ENCODE peak calls at places on chromosomes 5 and 9, in ten cellular contexts. I is esophagus squamous epithelium, K is adrenal gland, B is tibial nerve, H is HCT116, D is heart left ventricle, T is upper lobe of left lung, W is body of pancreas, Z is ovary, P is uterus. Y is an unnamed sample. For H3K4me1, the result is how much of the 10 kb centered on the place peaks cover.

GRCh38 chr9:78601957-78602565 is 305.1 kb downstream of the PSAT1 start:
- DNase-seq in I (no peak), K (peak), B (no peak), H (peak), D (no peak), T (no peak), W (peak), Z (no peak), P (no peak), Y (no peak)

GRCh38 chr5:515273-515836 is 8.9 kb downstream of the SLC9A3 start:
- DNase-seq in I (no peak), K (no peak), B (no peak), H (no peak), D (no peak), T (no peak), W (no peak), Z (no peak), P (no peak), Y (no peak)

GRCh38 chr9:101026824-101027223 is 1.7 kb upstream of the PLPPR1 start:
- DNase-seq in I (no peak), K (no peak), B (no peak), H (no peak), D (no peak), T (no peak), W (peak), Z (no peak), P (no peak), Y (no peak)

GRCh38 chr9:109953813-109954489 is 174.0 kb downstream of the PALM2AKAP2 start:
- DNase-seq in I (no peak), K (no peak), B (no peak), H (no peak), D (no peak), T (no peak), W (no peak), Z (no peak), P (no peak), Y (no peak)

GRCh38 chr9:27204578-27204977 is 92.4 kb downstream of the EQTN start:
- DNase-seq in I (no peak), K (no peak), B (no peak), H (no peak), D (no peak), T (no peak), W (no peak), Z (no peak), P (no peak), Y (no peak)

GRCh38 chr5:84382363-84383295 is 2.1 kb downstream of the EDIL3 start:
- DNase-seq in I (no peak), K (peak), B (no peak), H (no peak), D (peak), T (peak), W (peak), Z (peak), P (peak), Y (no peak)

GRCh38 chr5:135869151-135869737 is 26.4 kb downstream of the IL9 start:
- DNase-seq in I (no peak), K (no peak), B (no peak), H (no peak), D (no peak), T (no peak), W (no peak), Z (no peak), P (no peak), Y (no peak)

GRCh38 chr5:1874820-1875219 is 7.9 kb downstream of the IRX4 start:
- DNase-seq in I (no peak), K (no peak), B (no peak), H (no peak), D (no peak), T (peak), W (no peak), Z (no peak), P (no peak), Y (no peak)

GRCh38 chr5:10618311-10618710 is 54.4 kb downstream of the ANKRD33B start:
- DNase-seq in I (no peak), K (no peak), B (no peak), H (no peak), D (no peak), T (peak), W (no peak), Z (no peak), P (no peak), Y (no peak)

GRCh38 chr9:115972802-115973201 is 180.8 kb upstream of the PAPPA start:
- DNase-seq in I (no peak), K (no peak), B (no peak), H (no peak), D (no peak), T (no peak), W (no peak), Z (no peak), P (no peak), Y (no peak)

GRCh38 chr5:96243203-96243602 is 189.8 kb downstream of the PCSK1 start:
- DNase-seq in I (no peak), K (no peak), B (no peak), H (no peak), D (no peak), T (no peak), W (no peak), Z (no peak), P (no peak), Y (no peak)

GRCh38 chr5:43156388-43156787 is 35.6 kb upstream of the NIM1K start:
- DNase-seq in I (no peak), K (no peak), B (no peak), H (no peak), D (no peak), T (no peak), W (no peak), Z (no peak), P (no peak), Y (no peak)

GRCh38 chr5:2502970-2503594 is 248.4 kb downstream of the IRX2 start:
- DNase-seq in I (no peak), K (no peak), B (no peak), H (no peak), D (no peak), T (no peak), W (no peak), Z (no peak), P (no peak), Y (no peak)

GRCh38 chr9:15400281-15400941 is 22.3 kb upstream of the SNAPC3 start:
- DNase-seq in I (no peak), K (no peak), B (no peak), H (no peak), D (no peak), T (no peak), W (no peak), Z (no peak), P (no peak), Y (no peak)

GRCh38 chr5:74622122-74622521 is 18.4 kb downstream of the ENC1 start:
- DNase-seq in I (no peak), K (no peak), B (no peak), H (no peak), D (no peak), T (no peak), W (no peak), Z (no peak), P (no peak), Y (no peak)

GRCh38 chr9:15430920-15431844 is 8.5 kb downstream of the SNAPC3 start:
- DNase-seq in I (no peak), K (peak), B (no peak), H (no peak), D (no peak), T (no peak), W (peak), Z (no peak), P (no peak), Y (no peak)

GRCh38 chr5:72194846-72195245 is 87.6 kb downstream of the MAP1B start:
- DNase-seq in I (no peak), K (no peak), B (no peak), H (no peak), D (no peak), T (no peak), W (no peak), Z (no peak), P (no peak), Y (no peak)

GRCh38 chr5:11075010-11075860 is 314.2 kb upstream of the DAP start:
- DNase-seq in I (no peak), K (no peak), B (no peak), H (no peak), D (no peak), T (peak), W (no peak), Z (no peak), P (no peak), Y (no peak)

GRCh38 chr9:128905964-128906363 is 14.8 kb upstream of the PHYHD1 start:
- DNase-seq in I (no peak), K (no peak), B (no peak), H (no peak), D (no peak), T (no peak), W (no peak), Z (no peak), P (no peak), Y (no peak)

GRCh38 chr9:135255033-135255842 is 167.8 kb downstream of the OLFM1 start:
- DNase-seq in I (no peak), K (no peak), B (no peak), H (no peak), D (no peak), T (no peak), W (no peak), Z (no peak), P (no peak), Y (no peak)

GRCh38 chr9:76269789-76270188 is 124.4 kb downstream of the RFK start:
- DNase-seq in I (no peak), K (no peak), B (no peak), H (no peak), D (no peak), T (no peak), W (no peak), Z (no peak), P (no peak), Y (no peak)

GRCh38 chr5:60578295-60578694 is 121.7 kb downstream of the DEPDC1B start:
- DNase-seq in I (no peak), K (no peak), B (no peak), H (no peak), D (no peak), T (no peak), W (no peak), Z (no peak), P (no peak), Y (no peak)

GRCh38 chr9:128396970-128397613 is 23.6 kb upstream of the CERCAM start:
- DNase-seq in I (no peak), K (no peak), B (no peak), H (no peak), D (peak), T (no peak), W (no peak), Z (no peak), P (no peak), Y (peak)

GRCh38 chr5:633521-633955 is 21.4 kb downstream of the CEP72 start:
- DNase-seq in I (no peak), K (no peak), B (no peak), H (no peak), D (no peak), T (no peak), W (no peak), Z (peak), P (no peak), Y (no peak)

DNA sequence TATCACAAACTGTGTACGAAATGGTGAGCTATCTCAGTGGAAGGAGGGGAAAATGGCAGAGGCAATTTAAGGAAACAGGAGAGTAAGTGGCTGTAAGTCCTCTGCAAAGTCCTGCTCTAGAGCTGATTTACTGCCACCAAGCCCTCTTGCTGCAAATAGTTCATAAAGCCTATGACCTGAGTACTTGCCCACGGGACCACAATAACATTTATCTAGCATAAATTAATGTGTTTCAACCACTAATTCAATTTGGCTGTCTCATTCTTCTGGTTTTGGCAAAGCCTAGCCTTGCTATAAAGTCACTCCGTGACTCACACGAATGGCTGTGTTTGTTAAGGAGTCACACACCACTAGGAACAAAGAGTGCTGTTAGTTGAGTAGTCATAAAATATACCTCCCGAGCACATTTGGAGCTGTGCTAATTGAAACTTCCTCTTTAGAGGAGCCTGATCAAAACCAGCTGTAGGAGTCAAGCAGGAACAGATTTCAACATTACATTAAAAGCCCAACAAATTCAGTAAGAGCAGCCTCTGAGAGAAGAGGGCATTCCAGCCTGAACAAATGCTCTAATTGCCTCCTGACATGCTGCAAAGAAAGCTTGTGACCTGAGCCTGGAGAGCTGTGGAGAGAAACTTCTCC is 738.7 kb upstream of the ZNF608 start:
- DNase-seq in I (no peak), K (peak), B (peak), H (peak), D (peak), T (no peak), W (peak), Z (no peak), P (peak), Y (peak)
- H3K4me3 ChIP-seq in I (peak), K (no peak), B (peak), H (peak), D (no peak), T (no peak), W (no peak), Z (no peak), P (no peak), Y (peak)

GRCh38 chr5:139651863-139652787 is 4.0 kb downstream of the CXXC5 start:
- DNase-seq in I (no peak), K (peak), B (peak), H (no peak), D (peak), T (peak), W (peak), Z (peak), P (peak), Y (peak)
- H3K4me1 ChIP-seq in I (half or more), K (half or more), B (half or more), H (half or more), D (half or more), T (half or more), W (half or more), Z (under half), P (under half), Y (half or more)

DNA sequence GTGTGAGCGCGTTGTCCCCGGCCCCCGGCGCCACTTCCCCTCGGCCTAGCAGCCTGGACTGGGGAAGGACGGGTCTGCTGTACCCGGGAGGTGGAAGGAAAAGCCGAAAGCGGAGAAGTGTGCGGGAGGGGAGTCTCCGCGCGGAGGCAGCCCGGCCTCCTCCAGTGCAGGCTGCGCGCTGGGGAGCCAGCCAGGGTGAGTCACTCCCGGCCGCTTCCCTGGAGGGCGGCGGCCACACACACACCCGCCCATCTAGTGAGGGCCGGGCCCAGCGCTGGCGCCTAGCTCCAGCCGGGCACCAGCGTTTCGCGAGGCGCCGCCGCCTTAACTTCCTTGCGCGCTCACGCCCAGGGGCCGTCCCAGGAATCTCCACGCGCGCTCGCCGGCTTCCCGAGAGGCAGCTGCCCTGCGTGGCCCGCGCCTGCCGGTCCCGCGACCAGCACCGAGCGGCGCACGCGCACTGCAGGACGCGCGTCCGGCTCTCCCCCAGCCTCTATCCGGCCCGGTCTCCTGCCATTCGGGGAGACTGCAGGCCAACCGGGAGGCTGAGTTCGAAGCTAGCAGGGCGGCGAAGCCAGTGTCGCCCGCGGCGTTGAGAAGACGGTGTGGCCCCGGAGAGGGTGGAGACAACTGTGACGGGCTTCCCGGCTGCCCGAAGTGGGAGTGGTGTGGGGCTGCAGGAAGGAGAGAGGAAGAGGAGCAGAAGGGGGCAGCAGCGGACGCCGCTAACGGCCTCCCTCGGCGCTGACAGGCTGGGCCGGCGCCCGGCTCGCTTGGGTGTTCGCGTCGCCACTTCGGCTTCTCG is at the start of gene JAK2:
- DNase-seq in I (peak), K (peak), B (peak), H (peak), D (peak), T (peak), W (peak), Z (peak), P (peak), Y (peak)
- TF ChIP-seq POLR2A in I (no peak), K (peak), B (peak), H (peak), D (peak), T (peak), W (peak), Z (peak), P (peak), Y (peak)

GRCh38 chr9:134025606-134026541 is 593 bp downstream of the BRD3OS start:
- DNase-seq in I (peak), K (peak), B (no peak), H (no peak), D (no peak), T (no peak), W (peak), Z (peak), P (peak), Y (no peak)
- H3K4me3 ChIP-seq in I (peak), K (peak), B (peak), H (peak), D (peak), T (peak), W (peak), Z (peak), P (peak), Y (peak)

DNA sequence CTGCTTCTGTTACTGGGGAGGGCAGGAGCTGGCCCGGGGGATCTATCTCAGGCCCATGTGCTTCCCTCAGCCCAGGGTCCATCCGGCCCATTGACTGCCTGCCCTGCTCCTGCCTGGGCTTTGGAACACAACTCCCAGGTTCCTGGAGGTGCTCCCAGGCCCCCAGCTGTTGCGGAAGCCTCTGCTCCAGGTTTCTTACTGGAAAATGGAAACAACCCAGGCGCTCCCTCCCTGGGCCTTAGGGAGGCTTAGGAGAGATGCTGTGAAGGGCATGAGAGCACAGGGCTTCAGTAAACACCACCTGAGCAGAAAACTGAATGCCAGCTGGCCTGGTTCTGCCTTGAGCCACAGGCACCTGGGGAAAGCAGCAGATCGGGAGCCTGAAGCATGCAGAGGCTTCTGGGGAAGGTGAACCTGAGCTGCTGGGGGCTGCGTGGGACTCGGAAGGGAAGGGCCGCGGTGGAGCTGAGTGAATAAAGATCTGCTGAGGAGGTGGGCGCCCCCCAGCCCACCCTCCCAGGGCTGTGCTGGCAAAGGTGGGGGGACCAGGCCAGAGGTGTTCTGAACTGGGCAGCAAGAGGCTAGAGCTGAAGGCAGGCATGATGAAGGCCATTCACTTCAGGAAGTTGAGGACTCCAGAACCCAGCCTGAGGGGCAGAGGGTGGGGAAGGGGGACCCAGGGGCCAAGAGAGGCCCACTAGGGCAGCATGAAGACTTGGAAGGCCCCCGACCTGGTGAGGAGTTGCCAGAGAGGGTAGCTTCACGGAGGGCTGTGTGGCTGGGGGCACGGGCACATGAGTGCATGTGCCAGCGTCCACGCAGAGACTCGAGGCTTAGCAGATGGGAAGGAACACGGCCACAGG is 64.8 kb downstream of the SHB start:
- DNase-seq in I (no peak), K (no peak), B (no peak), H (no peak), D (no peak), T (no peak), W (no peak), Z (no peak), P (no peak), Y (no peak)
- H3K4me1 ChIP-seq in I (under half), K (under half), B (under half), H (half or more), D (under half), T (under half), W (under half), Z (under half), P (under half), Y (under half)

DNA sequence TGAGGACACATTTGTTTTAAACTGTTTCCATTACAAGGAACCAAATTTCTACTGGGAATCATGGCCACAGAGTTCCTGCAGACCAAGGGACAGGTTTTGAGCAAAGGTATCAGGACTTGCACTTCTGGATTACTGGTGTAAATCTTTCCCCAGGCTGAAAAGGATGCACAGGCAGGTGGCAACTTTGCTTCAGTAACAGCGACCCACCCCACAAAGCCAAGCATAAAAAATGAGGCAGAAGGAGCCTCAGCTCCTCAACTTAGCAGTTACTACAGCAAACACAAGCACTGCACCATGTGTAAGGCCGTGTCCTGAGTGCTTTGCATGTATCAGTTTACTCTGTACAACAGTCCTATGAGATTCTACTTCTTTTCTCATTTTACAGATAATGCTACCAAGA is 251.9 kb downstream of the EBF1 start:
- DNase-seq in I (no peak), K (no peak), B (no peak), H (no peak), D (no peak), T (no peak), W (no peak), Z (no peak), P (no peak), Y (no peak)
- TF ChIP-seq POLR2A in I (no peak), K (no peak), B (no peak), H (no peak), D (no peak), T (no peak), W (no peak), Z (no peak), P (no peak), Y (no peak)